ENCODE peak calls at places on chromosomes 16 and 17, in four cellular contexts. Z is K562, K is H1, H is HepG2. C is an unnamed sample.

GRCh38 chr16:56192971-56193936 is 2.0 kb downstream of the GNAO1 start:
- DNase-seq in Z (no peak), K (no peak), H (no peak), C (no peak)

GRCh38 chr17:70123193-70123592 is 46.1 kb upstream of the KCNJ2 start:
- DNase-seq in Z (no peak), K (no peak), H (no peak), C (no peak)

GRCh38 chr16:3503513-3503912 is 2.7 kb downstream of the CLUAP1 start:
- DNase-seq in Z (no peak), K (no peak), H (no peak), C (no peak)

GRCh38 chr16:4138735-4139134 is 22.5 kb upstream of the ADCY9 start:
- DNase-seq in Z (no peak), K (no peak), H (no peak), C (no peak)

GRCh38 chr16:57566436-57566835 is 24.0 kb downstream of the ADGRG5 start:
- DNase-seq in Z (no peak), K (no peak), H (no peak), C (no peak)

GRCh38 chr16:2333231-2333630 is 7.3 kb downstream of the ABCA3 start:
- DNase-seq in Z (no peak), K (no peak), H (no peak), C (no peak)

GRCh38 chr17:46262271-46262670 is 32.7 kb upstream of the LRRC37A start:
- DNase-seq in Z (no peak), K (no peak), H (no peak), C (no peak)

GRCh38 chr16:54886078-54886477 is 44.6 kb upstream of the IRX5 start:
- DNase-seq in Z (no peak), K (no peak), H (no peak), C (no peak)

GRCh38 chr17:3879591-3880417 is 13.0 kb downstream of the CAMKK1 start:
- DNase-seq in Z (no peak), K (no peak), H (no peak), C (no peak)

GRCh38 chr16:26645629-26646028 is 421.1 kb upstream of the C16orf82 start:
- DNase-seq in Z (peak; percentile 39), K (no peak), H (no peak), C (no peak)

GRCh38 chr16:80741716-80742115 is 62.7 kb downstream of the CDYL2 start:
- DNase-seq in Z (no peak), K (no peak), H (no peak), C (no peak)

GRCh38 chr16:21611546-21612384 is 12.4 kb downstream of the METTL9 start:
- DNase-seq in Z (peak; percentile 23), K (no peak), H (no peak), C (no peak)

GRCh38 chr17:7912927-7913524 is 3.1 kb downstream of the RNF227 start:
- DNase-seq in Z (peak; percentile 48), K (no peak), H (peak; percentile 77), C (peak; percentile 43)

GRCh38 chr17:1959871-1960569 is 65.1 kb downstream of the RTN4RL1 start:
- DNase-seq in Z (no peak), K (no peak), H (no peak), C (no peak)

GRCh38 chr16:81127051-81127450 is 30.9 kb upstream of the GCSH start:
- DNase-seq in Z (no peak), K (no peak), H (no peak), C (no peak)

GRCh38 chr17:41619162-41619933 is 5.0 kb downstream of the KRT17 start:
- DNase-seq in Z (no peak), K (no peak), H (no peak), C (no peak)

GRCh38 chr17:47704116-47704515 is 10.2 kb downstream of the TBKBP1 start:
- DNase-seq in Z (no peak), K (no peak), H (no peak), C (no peak)

GRCh38 chr17:78391843-78392242 is 13.4 kb downstream of the PGS1 start:
- DNase-seq in Z (no peak), K (no peak), H (no peak), C (no peak)

GRCh38 chr17:15946611-15947120 is 1.7 kb downstream of the ADORA2B start:
- DNase-seq in Z (no peak), K (no peak), H (no peak), C (no peak)

GRCh38 chr17:38914741-38915638 is 10.4 kb upstream of the LASP1NB start:
- DNase-seq in Z (no peak), K (no peak), H (peak; percentile 93), C (no peak)

GRCh38 chr16:46607529-46607928 is 13.7 kb downstream of the SHCBP1 start:
- DNase-seq in Z (peak; percentile 28), K (no peak), H (peak; percentile 55), C (no peak)

GRCh38 chr17:77645441-77646430 is 312.8 kb upstream of the TNRC6C start:
- DNase-seq in Z (no peak), K (no peak), H (no peak), C (no peak)

GRCh38 chr16:69485361-69485760 is 60.9 kb downstream of the CYB5B start:
- DNase-seq in Z (no peak), K (no peak), H (no peak), C (no peak)

GRCh38 chr17:1487939-1488825 is 4.3 kb downstream of the MYO1C start:
- DNase-seq in Z (peak; percentile 70), K (no peak), H (peak; percentile 70), C (no peak)

GRCh38 chr16:56547120-56547948 is 17.5 kb upstream of the MT4 start:
- DNase-seq in Z (no peak), K (peak; percentile 34), H (no peak), C (no peak)

GRCh38 chr17:66416207-66416940 is 114.0 kb downstream of the PRKCA start:
- DNase-seq in Z (no peak), K (no peak), H (no peak), C (no peak)

GRCh38 chr16:89295071-89295900 is 77.8 kb downstream of the ZNF778 start:
- DNase-seq in Z (no peak), K (no peak), H (no peak), C (no peak)

GRCh38 chr17:56815711-56816110 is 18.0 kb downstream of the C17orf67 start:
- DNase-seq in Z (no peak), K (no peak), H (no peak), C (no peak)

GRCh38 chr17:70205386-70205785 is 36.1 kb downstream of the KCNJ2 start:
- DNase-seq in Z (no peak), K (no peak), H (no peak), C (no peak)

GRCh38 chr17:65035704-65036103 is 20.8 kb downstream of the GNA13 start:
- DNase-seq in Z (no peak), K (no peak), H (no peak), C (no peak)

GRCh38 chr16:3073448-3073847 is 8.0 kb downstream of the IL32 start:
- DNase-seq in Z (no peak), K (no peak), H (no peak), C (no peak)

GRCh38 chr17:79400989-79401703 is 209.7 kb downstream of the RBFOX3 start:
- DNase-seq in Z (peak; percentile 95), K (peak; percentile 47), H (peak; percentile 52), C (no peak)

GRCh38 chr16:48963306-48963705 is 318.3 kb downstream of the CBLN1 start:
- DNase-seq in Z (no peak), K (no peak), H (no peak), C (no peak)

GRCh38 chr16:73671102-73671501 is 623.2 kb upstream of the ZFHX3 start:
- DNase-seq in Z (no peak), K (no peak), H (no peak), C (no peak)

GRCh38 chr16:89993377-89993776 is 25.9 kb downstream of the DBNDD1 start:
- DNase-seq in Z (no peak), K (no peak), H (no peak), C (no peak)

GRCh38 chr16:86384980-86385379 is 125.3 kb upstream of the FOXF1 start:
- DNase-seq in Z (no peak), K (no peak), H (no peak), C (no peak)

GRCh38 chr17:30961213-30962188 is 9.3 kb upstream of the RNF135 start:
- DNase-seq in Z (no peak), K (no peak), H (no peak), C (peak; percentile 76)
- TF ChIP-seq BRCA1 in Z (no peak), K (no peak), H (no peak), C (no peak)

GRCh38 chr16:9363520-9363919 is 272.1 kb downstream of the HAPSTR1 start:
- DNase-seq in Z (no peak), K (no peak), H (no peak), C (no peak)

GRCh38 chr16:9362050-9362449 is 270.6 kb downstream of the HAPSTR1 start:
- DNase-seq in Z (no peak), K (no peak), H (peak; percentile 20), C (no peak)

GRCh38 chr16:9370071-9370491 is 278.6 kb downstream of the HAPSTR1 start:
- DNase-seq in Z (no peak), K (no peak), H (no peak), C (no peak)

GRCh38 chr16:9364721-9365693 is 273.6 kb downstream of the HAPSTR1 start:
- DNase-seq in Z (no peak), K (no peak), H (peak; percentile 86), C (no peak)

DNA sequence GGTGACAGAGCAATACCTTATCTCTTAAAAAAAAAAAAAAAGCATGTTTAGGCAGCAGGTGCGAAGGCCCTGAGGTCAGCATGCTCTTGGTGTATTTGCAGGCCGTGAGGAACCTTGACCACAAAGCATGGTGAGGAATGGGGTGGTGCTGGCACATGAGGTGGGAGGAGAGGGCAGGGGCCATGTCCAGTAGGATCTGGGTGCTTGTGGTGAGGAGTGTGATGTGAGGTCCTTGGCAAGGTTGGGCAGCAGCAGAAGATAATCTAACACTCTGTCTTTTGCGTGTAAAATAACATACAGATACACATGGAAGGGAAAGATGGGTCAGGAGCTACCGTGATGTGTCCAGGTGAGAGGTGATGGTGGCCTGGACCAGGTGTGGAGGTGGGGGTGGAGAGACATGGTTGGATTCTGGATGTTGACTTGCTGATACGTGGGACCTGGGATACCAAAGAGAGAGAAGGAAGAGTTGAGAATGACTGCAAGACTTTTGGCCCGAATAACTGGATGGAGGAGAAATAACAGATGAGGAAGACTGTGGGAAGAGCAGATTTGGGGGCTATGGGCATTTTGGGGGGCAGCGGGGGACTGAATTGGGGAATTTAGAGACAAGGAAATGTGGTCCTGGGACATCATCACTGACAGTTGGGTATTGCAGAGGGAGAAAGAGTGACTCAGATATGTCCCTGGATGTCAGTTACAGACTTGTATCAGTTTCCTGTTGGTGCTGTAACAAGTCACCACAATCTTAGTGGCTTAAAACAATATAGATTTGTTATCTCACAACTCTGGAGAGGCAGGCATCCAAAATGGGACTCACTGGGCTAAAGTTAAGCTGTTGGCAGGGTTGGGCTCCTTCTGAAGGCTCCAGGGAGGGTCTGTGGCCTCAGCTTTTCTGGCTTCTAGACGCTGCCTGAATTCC is 274.9 kb downstream of the HAPSTR1 start:
- DNase-seq in Z (no peak), K (no peak), H (no peak), C (no peak)
- TF ChIP-seq EZH2 in Z (no peak), K (no peak), H (no peak), C (no peak)

GRCh38 chr16:30974348-30974747 is 10.7 kb upstream of the HSD3B7 start:
- DNase-seq in Z (no peak), K (no peak), H (no peak), C (no peak)

GRCh38 chr16:30969246-30969842 is 11.8 kb downstream of the SETD1A start:
- DNase-seq in Z (no peak), K (no peak), H (no peak), C (no peak)

GRCh38 chr16:30967795-30968194 is 10.2 kb downstream of the SETD1A start:
- DNase-seq in Z (no peak), K (no peak), H (no peak), C (no peak)

GRCh38 chr16:30972872-30973271 is 12.1 kb upstream of the HSD3B7 start:
- DNase-seq in Z (no peak), K (no peak), H (peak; percentile 38), C (no peak)

GRCh38 chr16:30971298-30971697 is 13.7 kb upstream of the HSD3B7 start:
- DNase-seq in Z (no peak), K (no peak), H (no peak), C (no peak)
- H3K36me3 ChIP-seq in Z (peaks cover 90% of the 10 kb centered on the region), K (peaks cover 51% of the 10 kb centered on the region), H (peaks cover 56% of the 10 kb centered on the region), C (peaks cover 15% of the 10 kb centered on the region)

GRCh38 chr17:40516581-40517285 is 15.3 kb upstream of the TNS4 start:
- DNase-seq in Z (peak; percentile 69), K (no peak), H (peak; percentile 93), C (peak; percentile 60)
- TF ChIP-seq BRCA1 in Z (no peak), K (no peak), H (no peak), C (no peak)

C was measured in GM12878.